ENCODE peak calls at places on chromosomes 1 and 21, in ten cellular contexts. A is GM13977; P is fibroblast of lung; H is activated B cell treated with CpG ODN at 0.5 μM for 24 hours; Y is testis; G is A549; W is GM10248; E is CD8-positive, alpha-beta T cell; Z is right atrium auricular region; C is mammary epithelial cell. R is an unnamed sample.

GRCh38 chr21:33824156-33824941 is 91.3 kb downstream of the ATP5PO start:
- DNase-seq in A (no peak), P (no peak), H (no peak), Y (no peak), G (no peak), W (no peak), E (no peak), Z (no peak), C (no peak), R (no peak)

GRCh38 chr1:246748867-246749266 is 24.7 kb downstream of the SCCPDH start:
- DNase-seq in A (no peak), P (no peak), H (no peak), Y (no peak), G (no peak), W (no peak), E (no peak), Z (no peak), C (peak; percentile 39), R (no peak)

GRCh38 chr1:80083892-80084291 is 1077.4 kb upstream of the ADGRL4 start:
- DNase-seq in A (no peak), P (no peak), H (no peak), Y (no peak), G (no peak), W (no peak), E (no peak), Z (no peak), C (no peak), R (no peak)

GRCh38 chr1:243315933-243316332 is 60.1 kb downstream of the SDCCAG8 start:
- DNase-seq in A (no peak), P (no peak), H (no peak), Y (no peak), G (no peak), W (no peak), E (no peak), Z (no peak), C (no peak), R (no peak)

GRCh38 chr1:5781079-5781478 is 211.1 kb downstream of the NPHP4 start:
- DNase-seq in A (no peak), P (no peak), H (no peak), Y (no peak), G (no peak), W (no peak), E (no peak), Z (no peak), C (no peak), R (no peak)

GRCh38 chr1:46246548-46247432 is 773 bp upstream of the RAD54L start:
- DNase-seq in A (peak; percentile 70), P (no peak), H (no peak), Y (peak; percentile 54), G (peak; percentile 81), W (peak; percentile 40), E (no peak), Z (peak; percentile 64), C (no peak), R (no peak)

GRCh38 chr1:174221681-174222080 is 62.4 kb downstream of the RABGAP1L start:
- DNase-seq in A (no peak), P (no peak), H (no peak), Y (no peak), G (no peak), W (no peak), E (no peak), Z (no peak), C (peak; percentile 8), R (no peak)

GRCh38 chr1:207748737-207749528 is 2.9 kb upstream of the CD46 start:
- DNase-seq in A (no peak), P (no peak), H (no peak), Y (no peak), G (no peak), W (no peak), E (no peak), Z (no peak), C (peak; percentile 47), R (no peak)

DNA sequence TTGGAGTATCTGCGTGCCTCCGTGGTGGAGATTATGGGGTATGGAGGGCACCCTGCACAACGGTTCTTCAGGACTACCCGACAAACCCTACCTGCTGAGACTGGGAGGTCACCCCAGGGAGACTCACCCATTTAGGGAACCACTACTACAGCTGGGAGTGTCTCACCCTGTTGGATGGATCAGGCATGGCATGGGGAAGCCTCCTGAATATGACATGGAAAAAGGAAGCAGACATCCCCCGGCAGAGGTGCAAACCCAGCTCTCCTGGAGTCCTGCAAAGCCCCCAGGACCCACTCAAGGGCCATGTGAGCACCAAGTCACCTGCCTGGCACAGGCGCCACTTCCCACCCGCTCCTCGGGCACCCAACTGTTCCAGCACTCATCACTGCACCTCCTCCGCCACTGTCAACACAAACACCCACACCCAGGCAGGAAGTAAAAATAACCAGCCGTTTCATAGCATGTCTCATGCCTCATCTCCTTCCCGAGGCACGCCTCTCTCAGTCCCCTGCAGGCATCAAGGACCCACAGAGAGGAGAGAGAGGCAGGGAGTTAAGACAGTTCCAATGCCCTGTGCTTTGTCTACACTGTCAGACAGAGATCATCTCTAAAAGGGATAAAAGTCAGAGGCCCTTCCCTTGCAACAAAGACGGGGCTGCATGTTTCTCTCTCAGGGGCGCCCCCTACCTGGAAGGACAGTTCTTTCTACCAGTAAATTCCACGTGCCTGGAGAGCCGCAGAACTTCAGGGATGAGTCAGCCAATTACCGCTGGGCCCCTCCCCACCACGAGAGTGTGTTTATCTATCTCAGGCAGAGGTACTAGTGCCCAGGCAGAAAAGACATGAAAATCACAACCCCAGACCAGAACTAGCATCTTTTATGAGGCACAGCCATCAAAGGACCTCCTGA is 150.1 kb upstream of the SOD1 start:
- DNase-seq in A (no peak), P (no peak), H (no peak), Y (no peak), G (peak; percentile 44), W (peak; percentile 34), E (peak; percentile 58), Z (no peak), C (peak; percentile 48), R (peak; percentile 23)
- TF ChIP-seq CTCF in A (peak; percentile 17), P (no peak), H (no peak), Y (no peak), G (peak; percentile 7), W (peak; percentile 29), E (peak; percentile 36), Z (no peak), C (no peak), R (no peak)

GRCh38 chr1:19375621-19376020 is 63.5 kb downstream of the SLC66A1 start:
- DNase-seq in A (no peak), P (no peak), H (no peak), Y (no peak), G (no peak), W (no peak), E (no peak), Z (no peak), C (no peak), R (no peak)

GRCh38 chr1:19374926-19375325 is 62.8 kb downstream of the SLC66A1 start:
- DNase-seq in A (no peak), P (no peak), H (no peak), Y (no peak), G (no peak), W (no peak), E (no peak), Z (no peak), C (no peak), R (no peak)

GRCh38 chr1:19372602-19373001 is 60.5 kb downstream of the SLC66A1 start:
- DNase-seq in A (no peak), P (no peak), H (no peak), Y (no peak), G (no peak), W (no peak), E (no peak), Z (no peak), C (no peak), R (no peak)

GRCh38 chr1:19373206-19374126 is 61.3 kb downstream of the SLC66A1 start:
- DNase-seq in A (no peak), P (no peak), H (no peak), Y (peak; percentile 50), G (no peak), W (no peak), E (no peak), Z (no peak), C (no peak), R (no peak)

GRCh38 chr1:19374402-19374801 is 62.3 kb downstream of the SLC66A1 start:
- DNase-seq in A (no peak), P (no peak), H (no peak), Y (no peak), G (peak; percentile 35), W (peak; percentile 53), E (no peak), Z (no peak), C (no peak), R (peak; percentile 49)
- TF ChIP-seq CTCF in A (peak; percentile 59), P (peak; percentile 15), H (no peak), Y (no peak), G (no peak), W (peak; percentile 31), E (no peak), Z (no peak), C (no peak), R (peak; percentile 78)

DNA sequence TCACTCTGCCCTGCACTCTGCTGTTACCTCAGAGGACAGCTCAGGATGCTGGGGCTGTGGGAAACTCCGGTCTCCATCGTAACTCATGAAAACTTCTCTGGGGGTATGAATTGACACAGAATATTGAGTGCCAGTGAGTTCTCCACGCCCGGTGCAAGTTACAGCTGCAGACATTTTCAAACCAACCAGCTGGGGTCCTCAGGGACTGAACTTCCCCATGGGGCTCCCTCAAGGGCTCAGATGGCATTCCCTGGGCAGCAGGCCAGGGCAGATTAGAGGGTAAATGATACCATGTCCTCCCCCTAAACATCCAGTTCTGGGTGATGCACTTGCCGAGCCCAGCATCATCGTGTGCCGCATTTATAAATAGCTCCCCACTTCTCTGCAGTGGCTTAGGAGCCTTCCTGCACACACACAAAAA is 27.8 kb upstream of the CCSAP start:
- DNase-seq in A (peak; percentile 18), P (no peak), H (peak; percentile 22), Y (no peak), G (no peak), W (no peak), E (no peak), Z (peak; percentile 62), C (no peak), R (no peak)
- TF ChIP-seq CTCF in A (no peak), P (no peak), H (no peak), Y (no peak), G (no peak), W (no peak), E (no peak), Z (no peak), C (no peak), R (no peak)

GRCh38 chr1:94535879-94536278 is 5.7 kb downstream of the F3 start:
- DNase-seq in A (no peak), P (no peak), H (no peak), Y (no peak), G (no peak), W (no peak), E (no peak), Z (no peak), C (peak; percentile 17), R (no peak)

GRCh38 chr1:94540440-94541174 is 952 bp downstream of the F3 start:
- DNase-seq in A (no peak), P (no peak), H (no peak), Y (no peak), G (no peak), W (no peak), E (no peak), Z (no peak), C (peak; percentile 32), R (no peak)

GRCh38 chr1:94539496-94539895 is 2.1 kb downstream of the F3 start:
- DNase-seq in A (no peak), P (no peak), H (no peak), Y (peak; percentile 52), G (no peak), W (no peak), E (no peak), Z (no peak), C (peak; percentile 72), R (no peak)

GRCh38 chr1:94537254-94537653 is 4.3 kb downstream of the F3 start:
- DNase-seq in A (no peak), P (no peak), H (no peak), Y (no peak), G (no peak), W (no peak), E (no peak), Z (no peak), C (peak; percentile 38), R (no peak)

GRCh38 chr1:94538243-94538827 is 3.2 kb downstream of the F3 start:
- DNase-seq in A (no peak), P (no peak), H (no peak), Y (peak; percentile 45), G (no peak), W (no peak), E (no peak), Z (no peak), C (peak; percentile 33), R (no peak)
- TF ChIP-seq CTCF in A (no peak), P (no peak), H (no peak), Y (no peak), G (no peak), W (no peak), E (no peak), Z (no peak), C (no peak), R (no peak)